ENCODE peak calls at places on chromosomes 6 and 20, in seven cellular contexts. N is heart left ventricle, R is NCI-H1436, P is NCI-H446 treated with DMSO at 0.1 percent for 48 hours, L is T-helper 9 cell, K is GM04504, I is neural crest cell. W is an unnamed sample.
A peak's percentile ranks its signal among the peaks of the same experiment; 100 is the strongest.

GRCh38 chr6:105402090-105402980 is 547 bp downstream of the PREP start:
- DNase-seq in N (peak; percentile 54), R (peak; percentile 47), P (no peak), L (no peak), K (peak; percentile 8), I (no peak), W (peak; percentile 44)

GRCh38 chr20:25574411-25574810 is 10.9 kb downstream of the NINL start:
- DNase-seq in N (no peak), R (no peak), P (no peak), L (no peak), K (peak; percentile 7), I (no peak), W (no peak)

GRCh38 chr20:40612247-40612646 is 76.8 kb downstream of the MAFB start:
- DNase-seq in N (no peak), R (no peak), P (no peak), L (no peak), K (no peak), I (no peak), W (no peak)

GRCh38 chr6:150734235-150734634 is 131.3 kb upstream of the MTHFD1L start:
- DNase-seq in N (no peak), R (no peak), P (no peak), L (no peak), K (no peak), I (no peak), W (no peak)

GRCh38 chr6:4309540-4309939 is 174.2 kb upstream of the ECI2 start:
- DNase-seq in N (no peak), R (no peak), P (no peak), L (no peak), K (no peak), I (no peak), W (no peak)

GRCh38 chr20:36919715-36920333 is 31.7 kb downstream of the SAMHD1 start:
- DNase-seq in N (no peak), R (peak; percentile 27), P (peak; percentile 29), L (no peak), K (peak; percentile 40), I (peak; percentile 47), W (peak; percentile 71)

GRCh38 chr6:74319292-74319691 is 623.3 kb downstream of the CD109 start:
- DNase-seq in N (no peak), R (no peak), P (no peak), L (no peak), K (no peak), I (no peak), W (no peak)

GRCh38 chr6:6897140-6897539 is 210.6 kb upstream of the RREB1 start:
- DNase-seq in N (no peak), R (no peak), P (no peak), L (no peak), K (no peak), I (no peak), W (no peak)

GRCh38 chr20:17771206-17772004 is 71.6 kb downstream of the BANF2 start:
- DNase-seq in N (no peak), R (peak; percentile 26), P (no peak), L (no peak), K (no peak), I (no peak), W (no peak)

GRCh38 chr6:1763411-1763810 is 153.7 kb downstream of the FOXC1 start:
- DNase-seq in N (no peak), R (no peak), P (no peak), L (no peak), K (no peak), I (no peak), W (no peak)

GRCh38 chr6:75936682-75937081 is 135.8 kb downstream of the IMPG1 start:
- DNase-seq in N (no peak), R (no peak), P (no peak), L (no peak), K (no peak), I (no peak), W (no peak)

GRCh38 chr6:24313477-24314141 is 44.2 kb downstream of the DCDC2 start:
- DNase-seq in N (no peak), R (no peak), P (no peak), L (no peak), K (no peak), I (no peak), W (no peak)

GRCh38 chr6:108654465-108655106 is 93.9 kb downstream of the FOXO3 start:
- DNase-seq in N (no peak), R (no peak), P (no peak), L (no peak), K (no peak), I (no peak), W (no peak)

GRCh38 chr6:41719796-41720620 is 15.4 kb downstream of the TFEB start:
- DNase-seq in N (no peak), R (no peak), P (no peak), L (no peak), K (no peak), I (no peak), W (peak; percentile 68)

GRCh38 chr20:64216036-64216435 is 39.5 kb upstream of the PCMTD2 start:
- DNase-seq in N (peak; percentile 71), R (no peak), P (no peak), L (no peak), K (no peak), I (no peak), W (no peak)

GRCh38 chr6:150590448-150590847 is 9.2 kb upstream of the PLEKHG1 start:
- DNase-seq in N (no peak), R (no peak), P (no peak), L (no peak), K (no peak), I (no peak), W (no peak)

GRCh38 chr20:48604426-48604825 is 223.4 kb downstream of the PREX1 start:
- DNase-seq in N (no peak), R (no peak), P (no peak), L (no peak), K (no peak), I (no peak), W (no peak)

GRCh38 chr20:19212524-19213502 is at the start of gene SLC24A3:
- DNase-seq in N (peak; percentile 77), R (peak; percentile 77), P (peak; percentile 23), L (no peak), K (no peak), I (peak; percentile 58), W (peak; percentile 52)

GRCh38 chr20:64083380-64084208 is 604 bp downstream of the LKAAEAR1 start:
- DNase-seq in N (peak; percentile 82), R (peak; percentile 84), P (peak; percentile 55), L (peak; percentile 56), K (no peak), I (peak; percentile 73), W (peak; percentile 79)

GRCh38 chr20:44618318-44618731 is 33.2 kb downstream of the ADA start:
- DNase-seq in N (peak; percentile 67), R (no peak), P (no peak), L (no peak), K (no peak), I (no peak), W (no peak)

GRCh38 chr20:14807224-14807623 is 469.8 kb upstream of the FLRT3 start:
- DNase-seq in N (no peak), R (no peak), P (no peak), L (no peak), K (no peak), I (no peak), W (no peak)